ENCODE peak calls at places on chromosomes 7 and 10, in seven cellular contexts. V is GM23248, Z is PC-9, N is thoracic aorta, E is heart right ventricle, C is mucosa of descending colon, T is uterus. B is an unnamed sample. For H3K4me1, the result is how much of the 10 kb centered on the place peaks cover.

GRCh38 chr7:27576360-27576944 is 86.2 kb downstream of the HIBADH start:
- DNase-seq in V (peak), C (peak), N (no peak), T (no peak), E (no peak), Z (no peak), B (no peak)

GRCh38 chr7:78063758-78064157 is 265.2 kb downstream of the PHTF2 start:
- DNase-seq in N (no peak), C (no peak), Z (no peak), V (no peak), T (no peak), E (no peak), B (no peak)

GRCh38 chr10:92857904-92858514 is 9.7 kb downstream of the EXOC6 start:
- DNase-seq in V (peak), C (no peak), Z (no peak), T (no peak), E (no peak), N (no peak), B (no peak)

GRCh38 chr7:43678315-43678714 is 51.0 kb downstream of the COA1 start:
- DNase-seq in T (no peak), Z (no peak), V (no peak), E (no peak), C (no peak), N (no peak), B (no peak)

GRCh38 chr7:48031111-48031510 is 2.2 kb upstream of the SUN3 start:
- DNase-seq in C (no peak), N (no peak), T (no peak), E (no peak), V (no peak), Z (no peak), B (no peak)

GRCh38 chr10:73772280-73773151 is 9.3 kb upstream of the CHCHD1 start:
- DNase-seq in E (peak), T (peak), C (peak), Z (no peak), N (peak), V (peak), B (peak)

GRCh38 chr10:96579133-96579532 is 7.7 kb downstream of the TM9SF3 start:
- DNase-seq in T (no peak), V (no peak), Z (no peak), N (no peak), C (no peak), E (no peak), B (no peak)

GRCh38 chr10:124044143-124044862 is 49.1 kb downstream of the CHST15 start:
- DNase-seq in N (no peak), E (no peak), T (no peak), V (no peak), Z (no peak), C (peak), B (no peak)

GRCh38 chr7:15963206-15963605 is 276.7 kb upstream of the MEOX2 start:
- DNase-seq in V (no peak), T (no peak), Z (no peak), N (no peak), C (no peak), E (no peak), B (no peak)

GRCh38 chr10:63093227-63093626 is 39.9 kb upstream of the NRBF2 start:
- DNase-seq in V (peak), Z (no peak), T (no peak), E (no peak), N (no peak), C (no peak), B (no peak)

GRCh38 chr7:156827587-156828203 is 65.3 kb downstream of the LMBR1 start:
- DNase-seq in T (no peak), C (no peak), V (peak), E (no peak), N (no peak), Z (no peak), B (no peak)

GRCh38 chr10:131032329-131033165 is 279.0 kb downstream of the TCERG1L start:
- DNase-seq in E (no peak), C (no peak), Z (no peak), N (no peak), T (no peak), V (no peak), B (peak)

GRCh38 chr7:94336009-94336408 is 58.7 kb upstream of the COL1A2 start:
- DNase-seq in Z (no peak), V (no peak), T (no peak), N (no peak), E (no peak), C (no peak), B (no peak)

DNA sequence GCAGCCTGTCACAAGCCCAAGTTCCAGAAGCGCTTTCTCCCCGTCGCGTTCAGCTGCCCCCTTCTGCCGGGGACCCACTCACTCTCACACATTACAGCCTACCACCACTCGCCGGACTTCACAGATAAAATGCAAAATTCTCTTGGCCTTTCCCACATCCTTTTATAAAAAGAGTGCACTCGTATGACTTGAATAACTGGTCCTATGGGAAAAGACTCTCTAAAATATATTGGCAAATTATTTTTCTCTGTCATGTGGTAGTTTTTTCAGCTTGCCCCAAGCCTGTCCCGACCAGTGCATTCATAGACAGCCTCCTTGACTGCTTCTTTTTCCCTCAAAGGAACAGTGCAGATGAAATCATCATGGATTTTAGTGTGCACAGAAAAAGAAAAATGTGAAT is 1.3 kb downstream of the INHBA start:
- DNase-seq in N (no peak), E (no peak), V (no peak), T (no peak), Z (peak), C (no peak), B (no peak)
- H3K4me1 ChIP-seq in N (half or more), E (under half), V (under half), T (under half), Z (half or more), C (under half), B (under half)

DNA sequence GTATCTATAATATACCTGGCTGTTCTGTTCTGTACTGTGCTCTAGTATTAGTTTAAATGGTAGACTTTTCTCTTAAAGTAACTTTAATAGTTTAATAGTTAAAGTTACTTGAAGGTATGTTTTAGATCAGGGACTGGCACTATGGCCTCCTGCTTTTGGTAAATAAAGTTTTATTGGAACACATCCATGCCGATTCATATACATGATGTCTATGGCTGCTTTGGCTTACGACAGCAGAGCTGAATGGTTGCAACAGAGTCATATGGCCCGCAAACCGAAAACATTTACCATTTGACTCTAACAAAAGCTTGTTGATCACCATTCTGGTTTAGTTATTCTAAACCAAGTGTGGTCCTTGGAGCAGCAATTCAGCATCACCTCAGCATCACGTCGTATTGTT is 6.7 kb downstream of the LUC7L2 start:
- DNase-seq in V (no peak), C (no peak), T (no peak), Z (no peak), E (no peak), N (no peak), B (no peak)
- H3K4me1 ChIP-seq in V (under half), C (under half), T (under half), Z (under half), E (half or more), N (half or more), B (half or more)

GRCh38 chr7:143381427-143382125 is 431 bp downstream of the ZYX start:
- DNase-seq in Z (no peak), V (peak), T (peak), C (peak), N (no peak), E (peak), B (peak)
- H3K4me1 ChIP-seq in Z (under half), V (under half), T (under half), C (under half), N (half or more), E (half or more), B (under half)

GRCh38 chr10:71258046-71258445 is 45.7 kb downstream of the UNC5B start:
- DNase-seq in Z (no peak), T (no peak), N (no peak), V (no peak), C (no peak), E (no peak), B (no peak)

GRCh38 chr10:71257292-71257997 is 45.1 kb downstream of the UNC5B start:
- DNase-seq in Z (no peak), E (no peak), N (no peak), V (no peak), T (no peak), C (peak), B (no peak)

GRCh38 chr10:71255540-71255816 is 43.1 kb downstream of the UNC5B start:
- DNase-seq in N (no peak), V (no peak), T (no peak), E (no peak), Z (no peak), C (no peak), B (no peak)

GRCh38 chr10:71255817-71256660 is 43.7 kb downstream of the UNC5B start:
- DNase-seq in E (peak), C (peak), Z (peak), N (no peak), T (peak), V (peak), B (peak)

DNA sequence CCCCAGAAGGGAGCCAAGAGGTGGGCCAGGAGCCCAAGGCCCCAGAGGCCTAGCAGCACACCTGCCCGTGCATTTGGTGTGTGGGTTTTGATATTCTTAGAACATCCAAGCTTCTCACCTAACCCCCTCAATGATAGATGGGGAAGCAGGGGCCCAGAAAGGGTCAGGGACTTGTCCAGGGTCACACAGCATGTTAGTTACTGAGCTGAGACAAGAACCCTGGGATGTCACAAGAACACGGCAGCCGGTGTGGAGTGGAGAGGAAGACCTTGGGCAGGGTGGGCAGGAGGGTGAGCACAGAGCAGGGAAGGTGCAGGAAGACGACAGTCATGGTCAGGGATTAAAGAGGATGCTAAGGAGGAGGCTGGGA is 44.3 kb downstream of the UNC5B start:
- DNase-seq in T (no peak), Z (no peak), V (no peak), N (no peak), E (no peak), C (no peak), B (no peak)
- H3K4me1 ChIP-seq in T (under half), Z (half or more), V (under half), N (under half), E (half or more), C (half or more), B (under half)

DNA sequence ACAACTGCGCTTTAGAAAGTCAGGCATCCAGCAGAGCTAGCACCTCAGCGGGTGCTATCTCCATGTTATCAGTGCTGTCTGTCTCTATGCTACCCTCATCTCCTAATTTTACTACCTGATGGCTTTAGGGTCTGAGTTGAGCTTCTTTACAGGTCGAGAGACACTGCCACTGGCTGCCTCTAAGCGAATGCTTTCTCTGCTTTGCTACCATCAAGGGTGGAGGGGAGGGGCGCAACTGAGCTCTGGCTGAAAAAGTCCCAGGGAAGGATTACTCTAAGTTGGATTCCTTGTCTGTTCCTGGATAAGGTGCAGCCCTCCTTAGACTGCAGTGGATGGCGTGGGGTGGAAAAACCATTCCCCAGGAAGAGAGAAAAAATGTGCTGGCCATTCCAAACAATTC is 105.7 kb downstream of the CDK14 start:
- DNase-seq in C (no peak), T (no peak), N (no peak), Z (no peak), E (no peak), V (no peak), B (no peak)
- H3K4me1 ChIP-seq in C (under half), T (under half), N (under half), Z (under half), E (under half), V (under half), B (under half)

DNA sequence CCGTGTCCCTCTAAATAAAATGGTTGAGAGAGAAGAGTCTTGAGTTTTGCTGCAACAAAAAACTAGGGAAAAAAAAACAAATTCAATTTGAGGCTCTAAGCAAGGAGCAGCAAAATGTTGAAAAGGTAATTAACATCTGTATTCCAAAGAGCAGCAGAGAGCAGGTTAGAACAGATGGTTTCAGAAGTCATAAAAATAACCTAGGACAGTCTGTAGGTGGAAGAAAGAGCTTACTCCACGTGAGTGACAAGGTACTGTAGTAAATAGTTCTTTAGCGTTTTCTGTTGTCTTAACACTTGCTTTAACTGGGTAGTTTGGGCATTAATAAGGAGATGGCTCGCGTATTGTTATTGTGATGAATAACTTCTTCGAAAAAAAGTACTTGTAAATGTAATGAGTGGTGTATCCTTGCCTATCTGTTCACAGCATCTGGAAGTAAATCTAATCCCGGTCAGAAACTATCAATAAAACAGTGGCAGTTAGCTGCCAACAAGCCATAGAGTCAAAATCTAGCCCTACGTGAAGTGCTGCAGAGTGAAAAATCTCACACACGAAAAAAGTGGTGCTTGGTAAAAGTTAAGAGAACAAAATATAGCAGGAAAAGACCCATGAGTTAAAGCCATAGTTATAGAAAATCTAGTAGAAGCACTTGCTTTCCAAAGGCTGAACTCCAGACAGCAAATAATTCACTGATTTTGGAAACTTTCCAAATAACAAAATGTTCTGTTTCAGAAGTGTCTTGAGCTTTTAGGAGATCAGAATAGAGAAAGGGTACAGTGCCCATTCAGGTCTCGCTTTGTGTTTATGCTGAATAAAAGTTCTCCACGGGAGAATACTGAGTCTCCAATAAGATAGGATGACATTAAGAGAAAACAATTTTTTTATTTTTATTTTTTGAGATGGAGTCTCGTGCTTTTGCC is 49.3 kb upstream of the PARD3 start:
- DNase-seq in E (no peak), Z (no peak), T (no peak), C (no peak), N (no peak), V (peak), B (no peak)
- H3K4me1 ChIP-seq in E (under half), Z (under half), T (under half), C (under half), N (under half), V (under half), B (under half)

DNA sequence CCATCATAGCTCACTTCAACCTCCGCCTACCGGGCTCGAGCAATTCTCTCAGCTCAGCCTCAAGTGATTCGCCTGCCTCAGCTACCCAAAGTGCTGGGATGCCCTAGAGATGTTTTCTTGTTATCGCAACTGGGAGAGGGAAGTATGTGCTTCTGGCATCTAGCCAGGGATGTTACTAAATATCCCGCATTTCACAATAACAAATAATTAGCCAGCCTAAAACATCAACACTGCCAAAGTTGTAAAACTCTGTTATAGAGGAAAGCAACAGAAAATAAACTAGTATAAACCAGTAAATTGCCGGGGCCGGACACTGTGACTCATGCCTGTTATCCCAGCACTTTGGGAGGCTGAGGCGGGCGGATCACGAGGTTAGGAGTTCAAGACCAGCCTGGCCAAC is 7.2 kb downstream of the INA start:
- DNase-seq in C (no peak), N (no peak), V (peak), T (no peak), Z (peak), E (no peak), B (no peak)
- H3K4me1 ChIP-seq in C (under half), N (under half), V (under half), T (under half), Z (under half), E (under half), B (under half)

GRCh38 chr7:92751902-92752901 is 84.2 kb downstream of the CDK6 start:
- DNase-seq in T (no peak), N (no peak), E (no peak), V (peak), Z (peak), C (no peak), B (no peak)
- H3K4me1 ChIP-seq in T (under half), N (under half), E (under half), V (under half), Z (under half), C (under half), B (under half)